ENCODE peak calls at places on chromosome 2, in six cellular contexts. One of them, this sample, is unnamed.

GRCh38 chr2:12008425-12009061 is 262.1 kb downstream of the LPIN1 start:
- DNase-seq in PC-3: peak
- DNase-seq in heart left ventricle: no peak
- DNase-seq in progenitor cell of endocrine pancreas: no peak
- DNase-seq in tibial artery: no peak
- DNase-seq in T-helper 1 cell: no peak
- DNase-seq in this sample: no peak

GRCh38 chr2:68134554-68134953 is 23.1 kb upstream of the PNO1 start:
- DNase-seq in T-helper 1 cell: no peak
- DNase-seq in tibial artery: no peak
- DNase-seq in heart left ventricle: no peak
- DNase-seq in progenitor cell of endocrine pancreas: no peak
- DNase-seq in PC-3: no peak
- DNase-seq in this sample: no peak

GRCh38 chr2:109438773-109439191 is 175.0 kb downstream of the SEPTIN10 start:
- DNase-seq in heart left ventricle: no peak
- DNase-seq in T-helper 1 cell: no peak
- DNase-seq in PC-3: peak
- DNase-seq in tibial artery: peak
- DNase-seq in progenitor cell of endocrine pancreas: no peak
- DNase-seq in this sample: no peak

GRCh38 chr2:223723954-223724411 is 113.4 kb downstream of the AP1S3 start:
- DNase-seq in tibial artery: no peak
- DNase-seq in progenitor cell of endocrine pancreas: no peak
- DNase-seq in heart left ventricle: no peak
- DNase-seq in T-helper 1 cell: no peak
- DNase-seq in PC-3: no peak
- DNase-seq in this sample: peak

GRCh38 chr2:88554189-88554588 is 73.1 kb downstream of the EIF2AK3 start:
- DNase-seq in tibial artery: no peak
- DNase-seq in heart left ventricle: no peak
- DNase-seq in T-helper 1 cell: no peak
- DNase-seq in progenitor cell of endocrine pancreas: no peak
- DNase-seq in PC-3: peak
- DNase-seq in this sample: no peak

GRCh38 chr2:186734957-186735734 is 41.3 kb downstream of the FAM171B start:
- DNase-seq in tibial artery: no peak
- DNase-seq in progenitor cell of endocrine pancreas: no peak
- DNase-seq in heart left ventricle: no peak
- DNase-seq in T-helper 1 cell: no peak
- DNase-seq in PC-3: no peak
- DNase-seq in this sample: peak

GRCh38 chr2:27832396-27832795 is 57.8 kb downstream of the RBKS start:
- DNase-seq in T-helper 1 cell: no peak
- DNase-seq in PC-3: no peak
- DNase-seq in progenitor cell of endocrine pancreas: no peak
- DNase-seq in tibial artery: no peak
- DNase-seq in heart left ventricle: no peak
- DNase-seq in this sample: no peak

GRCh38 chr2:179521944-179522343 is 257.3 kb upstream of the SESTD1 start:
- DNase-seq in tibial artery: no peak
- DNase-seq in heart left ventricle: no peak
- DNase-seq in T-helper 1 cell: no peak
- DNase-seq in PC-3: no peak
- DNase-seq in progenitor cell of endocrine pancreas: no peak
- DNase-seq in this sample: no peak

GRCh38 chr2:227324671-227325055 is 388 bp upstream of the MFF start:
- DNase-seq in T-helper 1 cell: no peak
- DNase-seq in PC-3: no peak
- DNase-seq in heart left ventricle: no peak
- DNase-seq in progenitor cell of endocrine pancreas: no peak
- DNase-seq in tibial artery: no peak
- DNase-seq in this sample: no peak

GRCh38 chr2:38619458-38620164 is 16.9 kb upstream of the HNRNPLL start:
- DNase-seq in heart left ventricle: no peak
- DNase-seq in T-helper 1 cell: no peak
- DNase-seq in tibial artery: no peak
- DNase-seq in progenitor cell of endocrine pancreas: no peak
- DNase-seq in PC-3: peak
- DNase-seq in this sample: no peak

GRCh38 chr2:12048551-12048950 is 302.1 kb downstream of the LPIN1 start:
- DNase-seq in progenitor cell of endocrine pancreas: no peak
- DNase-seq in T-helper 1 cell: no peak
- DNase-seq in heart left ventricle: no peak
- DNase-seq in tibial artery: no peak
- DNase-seq in PC-3: no peak
- DNase-seq in this sample: peak

GRCh38 chr2:215900203-215900611 is 113.1 kb downstream of the MREG start:
- DNase-seq in PC-3: peak
- DNase-seq in tibial artery: peak
- DNase-seq in progenitor cell of endocrine pancreas: no peak
- DNase-seq in T-helper 1 cell: no peak
- DNase-seq in heart left ventricle: no peak
- DNase-seq in this sample: no peak

GRCh38 chr2:186751790-186752189 is 57.9 kb downstream of the FAM171B start:
- DNase-seq in heart left ventricle: no peak
- DNase-seq in tibial artery: no peak
- DNase-seq in progenitor cell of endocrine pancreas: no peak
- DNase-seq in T-helper 1 cell: no peak
- DNase-seq in PC-3: no peak
- DNase-seq in this sample: no peak

GRCh38 chr2:75027886-75028285 is 69.4 kb downstream of the POLE4 start:
- DNase-seq in T-helper 1 cell: no peak
- DNase-seq in PC-3: no peak
- DNase-seq in heart left ventricle: no peak
- DNase-seq in tibial artery: no peak
- DNase-seq in progenitor cell of endocrine pancreas: no peak
- DNase-seq in this sample: no peak

GRCh38 chr2:152200562-152201465 is 25.3 kb upstream of the STAM2 start:
- DNase-seq in T-helper 1 cell: no peak
- DNase-seq in tibial artery: peak
- DNase-seq in progenitor cell of endocrine pancreas: no peak
- DNase-seq in PC-3: peak
- DNase-seq in heart left ventricle: peak
- DNase-seq in this sample: no peak